ENCODE peak calls at places on chromosomes 16 and 17, in eight cellular contexts. One of them, this sample, is unnamed.

GRCh38 chr17:19647697-19648474 is 665 bp upstream of the ALDH3A2 start:
- DNase-seq in choroid plexus epithelial cell: peak
- DNase-seq in Caco-2: peak
- DNase-seq in fibroblast of pulmonary artery: peak
- DNase-seq in heart right ventricle: peak
- DNase-seq in body of pancreas: peak
- DNase-seq in A549: peak
- DNase-seq in neural progenitor cell: peak
- DNase-seq in this sample: peak

GRCh38 chr16:56510544-56510943 is 9.3 kb downstream of the BBS2 start:
- DNase-seq in choroid plexus epithelial cell: no peak
- DNase-seq in Caco-2: no peak
- DNase-seq in fibroblast of pulmonary artery: no peak
- DNase-seq in heart right ventricle: no peak
- DNase-seq in body of pancreas: no peak
- DNase-seq in A549: no peak
- DNase-seq in neural progenitor cell: no peak
- DNase-seq in this sample: no peak

GRCh38 chr17:9905078-9905415 is at the start of gene RCVRN:
- DNase-seq in choroid plexus epithelial cell: no peak
- DNase-seq in Caco-2: no peak
- DNase-seq in fibroblast of pulmonary artery: no peak
- DNase-seq in heart right ventricle: no peak
- DNase-seq in body of pancreas: no peak
- DNase-seq in A549: no peak
- DNase-seq in neural progenitor cell: no peak
- DNase-seq in this sample: no peak

GRCh38 chr16:66668777-66669444 is 27.6 kb downstream of the CMTM4 start:
- DNase-seq in choroid plexus epithelial cell: peak
- DNase-seq in Caco-2: no peak
- DNase-seq in fibroblast of pulmonary artery: peak
- DNase-seq in heart right ventricle: no peak
- DNase-seq in body of pancreas: no peak
- DNase-seq in A549: no peak
- DNase-seq in neural progenitor cell: no peak
- DNase-seq in this sample: no peak

GRCh38 chr17:44219636-44220210 is at the start of gene UBTF:
- DNase-seq in choroid plexus epithelial cell: peak
- DNase-seq in Caco-2: peak
- DNase-seq in fibroblast of pulmonary artery: peak
- DNase-seq in heart right ventricle: peak
- DNase-seq in body of pancreas: peak
- DNase-seq in A549: peak
- DNase-seq in neural progenitor cell: peak
- DNase-seq in this sample: peak

GRCh38 chr17:60165976-60166375 is 16.2 kb downstream of the CA4 start:
- DNase-seq in choroid plexus epithelial cell: no peak
- DNase-seq in Caco-2: no peak
- DNase-seq in fibroblast of pulmonary artery: no peak
- DNase-seq in heart right ventricle: no peak
- DNase-seq in body of pancreas: no peak
- DNase-seq in A549: no peak
- DNase-seq in neural progenitor cell: no peak
- DNase-seq in this sample: peak

GRCh38 chr17:420479-421175 is 68.0 kb upstream of the RPH3AL start:
- DNase-seq in choroid plexus epithelial cell: no peak
- DNase-seq in Caco-2: no peak
- DNase-seq in fibroblast of pulmonary artery: no peak
- DNase-seq in heart right ventricle: no peak
- DNase-seq in body of pancreas: no peak
- DNase-seq in A549: no peak
- DNase-seq in neural progenitor cell: no peak
- DNase-seq in this sample: no peak

GRCh38 chr16:11759997-11760396 is 17.3 kb upstream of the TXNDC11 start:
- DNase-seq in choroid plexus epithelial cell: no peak
- DNase-seq in Caco-2: no peak
- DNase-seq in fibroblast of pulmonary artery: no peak
- DNase-seq in heart right ventricle: no peak
- DNase-seq in body of pancreas: no peak
- DNase-seq in A549: no peak
- DNase-seq in neural progenitor cell: no peak
- DNase-seq in this sample: no peak

GRCh38 chr17:81960130-81960958 is 643 bp downstream of the NOTUM start:
- DNase-seq in choroid plexus epithelial cell: no peak
- DNase-seq in Caco-2: no peak
- DNase-seq in fibroblast of pulmonary artery: no peak
- DNase-seq in heart right ventricle: no peak
- DNase-seq in body of pancreas: no peak
- DNase-seq in A549: peak
- DNase-seq in neural progenitor cell: peak
- DNase-seq in this sample: no peak

GRCh38 chr17:82317394-82318168 is at the start of gene CD7:
- DNase-seq in choroid plexus epithelial cell: no peak
- DNase-seq in Caco-2: no peak
- DNase-seq in fibroblast of pulmonary artery: no peak
- DNase-seq in heart right ventricle: peak
- DNase-seq in body of pancreas: no peak
- DNase-seq in A549: no peak
- DNase-seq in neural progenitor cell: no peak
- DNase-seq in this sample: no peak

GRCh38 chr17:71869833-71870545 is 250.8 kb upstream of the SOX9 start:
- DNase-seq in choroid plexus epithelial cell: no peak
- DNase-seq in Caco-2: no peak
- DNase-seq in fibroblast of pulmonary artery: no peak
- DNase-seq in heart right ventricle: no peak
- DNase-seq in body of pancreas: no peak
- DNase-seq in A549: no peak
- DNase-seq in neural progenitor cell: no peak
- DNase-seq in this sample: peak

GRCh38 chr17:71869293-71869692 is 251.5 kb upstream of the SOX9 start:
- DNase-seq in choroid plexus epithelial cell: no peak
- DNase-seq in Caco-2: no peak
- DNase-seq in fibroblast of pulmonary artery: no peak
- DNase-seq in heart right ventricle: no peak
- DNase-seq in body of pancreas: no peak
- DNase-seq in A549: no peak
- DNase-seq in neural progenitor cell: no peak
- DNase-seq in this sample: no peak

GRCh38 chr17:71870546-71870862 is 250.3 kb upstream of the SOX9 start:
- DNase-seq in choroid plexus epithelial cell: no peak
- DNase-seq in Caco-2: no peak
- DNase-seq in fibroblast of pulmonary artery: no peak
- DNase-seq in heart right ventricle: no peak
- DNase-seq in body of pancreas: no peak
- DNase-seq in A549: no peak
- DNase-seq in neural progenitor cell: peak
- DNase-seq in this sample: no peak

GRCh38 chr17:71864754-71865153 is 256.1 kb upstream of the SOX9 start:
- DNase-seq in choroid plexus epithelial cell: no peak
- DNase-seq in Caco-2: no peak
- DNase-seq in fibroblast of pulmonary artery: no peak
- DNase-seq in heart right ventricle: no peak
- DNase-seq in body of pancreas: no peak
- DNase-seq in A549: no peak
- DNase-seq in neural progenitor cell: no peak
- DNase-seq in this sample: no peak

DNA sequence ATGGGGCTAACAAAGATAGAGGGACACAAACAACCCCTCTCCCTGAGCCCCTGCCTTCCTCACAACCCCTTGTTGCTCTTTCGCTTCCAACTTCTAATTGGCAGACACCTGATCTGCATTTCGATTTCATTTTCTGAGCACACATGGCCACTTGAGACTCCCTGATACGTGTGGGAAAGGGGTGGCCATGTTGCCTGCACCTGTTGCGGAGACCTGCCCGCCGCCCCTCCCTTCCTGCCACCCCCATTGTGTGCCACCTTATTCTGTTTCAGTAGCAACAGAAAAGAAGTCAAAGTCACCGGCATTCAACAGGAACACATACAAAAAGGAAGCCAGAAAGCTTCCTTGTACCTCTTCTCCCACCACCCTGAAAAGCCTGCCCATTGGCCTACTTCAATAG is 254.7 kb upstream of the SOX9 start:
- DNase-seq in choroid plexus epithelial cell: no peak
- DNase-seq in Caco-2: no peak
- DNase-seq in fibroblast of pulmonary artery: no peak
- DNase-seq in heart right ventricle: no peak
- DNase-seq in body of pancreas: no peak
- DNase-seq in A549: no peak
- DNase-seq in neural progenitor cell: no peak
- DNase-seq in this sample: no peak
- H3K4me3 ChIP-seq in choroid plexus epithelial cell: no peak
- H3K4me3 ChIP-seq in Caco-2: no peak
- H3K4me3 ChIP-seq in fibroblast of pulmonary artery: no peak
- H3K4me3 ChIP-seq in heart right ventricle: no peak
- H3K4me3 ChIP-seq in body of pancreas: no peak
- H3K4me3 ChIP-seq in A549: no peak
- H3K4me3 ChIP-seq in neural progenitor cell: no peak
- H3K4me3 ChIP-seq in this sample: no peak

GRCh38 chr17:65813306-65813705 is 251.9 kb upstream of the AXIN2 start:
- DNase-seq in choroid plexus epithelial cell: no peak
- DNase-seq in Caco-2: no peak
- DNase-seq in fibroblast of pulmonary artery: no peak
- DNase-seq in heart right ventricle: no peak
- DNase-seq in body of pancreas: no peak
- DNase-seq in A549: no peak
- DNase-seq in neural progenitor cell: no peak
- DNase-seq in this sample: no peak

GRCh38 chr17:65817951-65818350 is 256.5 kb upstream of the AXIN2 start:
- DNase-seq in choroid plexus epithelial cell: no peak
- DNase-seq in Caco-2: no peak
- DNase-seq in fibroblast of pulmonary artery: no peak
- DNase-seq in heart right ventricle: no peak
- DNase-seq in body of pancreas: no peak
- DNase-seq in A549: no peak
- DNase-seq in neural progenitor cell: no peak
- DNase-seq in this sample: no peak

GRCh38 chr17:65809366-65809765 is 247.9 kb upstream of the AXIN2 start:
- DNase-seq in choroid plexus epithelial cell: no peak
- DNase-seq in Caco-2: no peak
- DNase-seq in fibroblast of pulmonary artery: no peak
- DNase-seq in heart right ventricle: no peak
- DNase-seq in body of pancreas: no peak
- DNase-seq in A549: no peak
- DNase-seq in neural progenitor cell: no peak
- DNase-seq in this sample: no peak

GRCh38 chr17:65811043-65811442 is 249.6 kb upstream of the AXIN2 start:
- DNase-seq in choroid plexus epithelial cell: no peak
- DNase-seq in Caco-2: no peak
- DNase-seq in fibroblast of pulmonary artery: no peak
- DNase-seq in heart right ventricle: no peak
- DNase-seq in body of pancreas: no peak
- DNase-seq in A549: no peak
- DNase-seq in neural progenitor cell: no peak
- DNase-seq in this sample: no peak

GRCh38 chr17:65814418-65814817 is 253.0 kb upstream of the AXIN2 start:
- DNase-seq in choroid plexus epithelial cell: no peak
- DNase-seq in Caco-2: no peak
- DNase-seq in fibroblast of pulmonary artery: no peak
- DNase-seq in heart right ventricle: no peak
- DNase-seq in body of pancreas: no peak
- DNase-seq in A549: no peak
- DNase-seq in neural progenitor cell: no peak
- DNase-seq in this sample: no peak
- TF ChIP-seq CTCF in choroid plexus epithelial cell: no peak
- TF ChIP-seq CTCF in Caco-2: no peak
- TF ChIP-seq CTCF in fibroblast of pulmonary artery: no peak
- TF ChIP-seq CTCF in heart right ventricle: no peak
- TF ChIP-seq CTCF in body of pancreas: no peak
- TF ChIP-seq CTCF in A549: no peak
- TF ChIP-seq CTCF in neural progenitor cell: no peak
- TF ChIP-seq CTCF in this sample: no peak

GRCh38 chr17:17742133-17742621 is 60.9 kb downstream of the RAI1 start:
- DNase-seq in choroid plexus epithelial cell: peak
- DNase-seq in Caco-2: no peak
- DNase-seq in fibroblast of pulmonary artery: peak
- DNase-seq in heart right ventricle: no peak
- DNase-seq in body of pancreas: no peak
- DNase-seq in A549: no peak
- DNase-seq in neural progenitor cell: no peak
- DNase-seq in this sample: no peak

GRCh38 chr17:17739388-17740066 is 58.3 kb downstream of the RAI1 start:
- DNase-seq in choroid plexus epithelial cell: peak
- DNase-seq in Caco-2: no peak
- DNase-seq in fibroblast of pulmonary artery: peak
- DNase-seq in heart right ventricle: no peak
- DNase-seq in body of pancreas: no peak
- DNase-seq in A549: peak
- DNase-seq in neural progenitor cell: peak
- DNase-seq in this sample: no peak

GRCh38 chr17:17741346-17742023 is 60.2 kb downstream of the RAI1 start:
- DNase-seq in choroid plexus epithelial cell: no peak
- DNase-seq in Caco-2: no peak
- DNase-seq in fibroblast of pulmonary artery: peak
- DNase-seq in heart right ventricle: no peak
- DNase-seq in body of pancreas: no peak
- DNase-seq in A549: no peak
- DNase-seq in neural progenitor cell: peak
- DNase-seq in this sample: no peak

GRCh38 chr17:17738901-17739300 is 57.6 kb downstream of the RAI1 start:
- DNase-seq in choroid plexus epithelial cell: peak
- DNase-seq in Caco-2: no peak
- DNase-seq in fibroblast of pulmonary artery: peak
- DNase-seq in heart right ventricle: no peak
- DNase-seq in body of pancreas: no peak
- DNase-seq in A549: peak
- DNase-seq in neural progenitor cell: no peak
- DNase-seq in this sample: no peak

GRCh38 chr17:17740627-17741237 is 59.5 kb downstream of the RAI1 start:
- DNase-seq in choroid plexus epithelial cell: no peak
- DNase-seq in Caco-2: no peak
- DNase-seq in fibroblast of pulmonary artery: no peak
- DNase-seq in heart right ventricle: no peak
- DNase-seq in body of pancreas: no peak
- DNase-seq in A549: no peak
- DNase-seq in neural progenitor cell: no peak
- DNase-seq in this sample: no peak
- H3K4me3 ChIP-seq in choroid plexus epithelial cell: no peak
- H3K4me3 ChIP-seq in Caco-2: no peak
- H3K4me3 ChIP-seq in fibroblast of pulmonary artery: no peak
- H3K4me3 ChIP-seq in heart right ventricle: no peak
- H3K4me3 ChIP-seq in body of pancreas: no peak
- H3K4me3 ChIP-seq in A549: no peak
- H3K4me3 ChIP-seq in neural progenitor cell: peak
- H3K4me3 ChIP-seq in this sample: no peak

DNA sequence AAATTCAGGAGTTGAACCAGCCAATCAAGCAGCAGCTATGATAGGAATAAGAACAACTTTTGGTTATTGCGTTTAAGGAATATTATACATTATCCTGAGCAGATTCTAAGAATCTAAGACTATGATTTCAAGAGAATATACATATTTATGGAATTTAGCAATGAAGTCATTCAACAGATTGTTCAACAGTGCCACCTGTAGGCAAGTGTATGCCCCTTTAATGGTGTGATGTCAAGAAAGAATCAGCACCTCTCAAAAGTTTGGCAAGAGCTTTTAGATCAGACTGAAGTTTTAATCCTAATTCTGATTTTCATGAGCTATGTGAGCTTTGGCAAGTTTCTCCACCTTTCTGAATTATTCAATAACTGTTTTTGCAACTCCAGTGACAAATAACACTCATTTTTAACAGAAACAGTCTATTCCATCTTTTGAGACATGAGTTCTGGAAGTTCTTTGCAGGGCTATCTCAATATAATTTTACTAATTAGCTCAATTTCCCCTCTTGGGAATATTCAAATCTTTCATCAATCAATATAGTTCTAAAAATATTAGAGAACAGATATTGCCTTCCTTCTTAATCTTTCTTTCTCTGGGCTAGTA is 474.3 kb upstream of the TOM1L1 start:
- DNase-seq in choroid plexus epithelial cell: no peak
- DNase-seq in Caco-2: no peak
- DNase-seq in fibroblast of pulmonary artery: peak
- DNase-seq in heart right ventricle: no peak
- DNase-seq in body of pancreas: no peak
- DNase-seq in A549: peak
- DNase-seq in neural progenitor cell: peak
- DNase-seq in this sample: peak
- TF ChIP-seq CTCF in choroid plexus epithelial cell: no peak
- TF ChIP-seq CTCF in Caco-2: peak
- TF ChIP-seq CTCF in fibroblast of pulmonary artery: no peak
- TF ChIP-seq CTCF in heart right ventricle: no peak
- TF ChIP-seq CTCF in body of pancreas: peak
- TF ChIP-seq CTCF in A549: peak
- TF ChIP-seq CTCF in neural progenitor cell: peak
- TF ChIP-seq CTCF in this sample: peak